ENCODE peak calls at places on chromosomes 5 and 9, in six cellular contexts. H is pancreas, B is activated T-cell treated with anti-CD3 and anti-CD28 coated beads for 1 hour, O is fibroblast of the conjunctiva, R is pons, G is NCI-H2029 treated with DMSO at 0.1 percent for 48 hours. F is an unnamed sample.

GRCh38 chr5:174172104-174172965 is 126.8 kb downstream of the NSG2 start:
- DNase-seq in H (no peak), B (no peak), O (no peak), R (peak; percentile 24), G (no peak), F (peak; percentile 79)

GRCh38 chr9:4866239-4866969 is 73.7 kb downstream of the RCL1 start:
- DNase-seq in H (no peak), B (no peak), O (no peak), R (no peak), G (no peak), F (no peak)

GRCh38 chr5:149549461-149550266 is 1.6 kb downstream of the CSNK1A1 start:
- DNase-seq in H (peak; percentile 34), B (peak; percentile 9), O (no peak), R (peak; percentile 51), G (peak; percentile 66), F (peak; percentile 60)

GRCh38 chr9:5557606-5558587 is 47.6 kb downstream of the PDCD1LG2 start:
- DNase-seq in H (no peak), B (peak; percentile 20), O (peak; percentile 16), R (peak; percentile 27), G (no peak), F (no peak)

GRCh38 chr5:125967576-125967975 is 455.6 kb upstream of the GRAMD2B start:
- DNase-seq in H (no peak), B (no peak), O (no peak), R (no peak), G (no peak), F (no peak)

GRCh38 chr5:40988761-40989510 is 79.6 kb downstream of the C7 start:
- DNase-seq in H (no peak), B (no peak), O (no peak), R (no peak), G (no peak), F (no peak)

GRCh38 chr5:33032161-33033085 is 321.3 kb downstream of the NPR3 start:
- DNase-seq in H (no peak), B (no peak), O (peak; percentile 33), R (no peak), G (no peak), F (no peak)

GRCh38 chr5:59062986-59063683 is 480.3 kb downstream of the RAB3C start:
- DNase-seq in H (no peak), B (no peak), O (no peak), R (no peak), G (no peak), F (no peak)

GRCh38 chr5:174601937-174602336 is 122.4 kb upstream of the MSX2 start:
- DNase-seq in H (no peak), B (no peak), O (no peak), R (no peak), G (no peak), F (no peak)

GRCh38 chr9:7368410-7369292 is 430.9 kb downstream of the DMAC1 start:
- DNase-seq in H (no peak), B (no peak), O (peak; percentile 34), R (peak; percentile 17), G (no peak), F (no peak)

GRCh38 chr9:127626752-127627493 is 14.8 kb downstream of the STXBP1 start:
- DNase-seq in H (no peak), B (no peak), O (no peak), R (no peak), G (no peak), F (no peak)

GRCh38 chr5:37838933-37839341 is 904 bp downstream of the GDNF start:
- DNase-seq in H (no peak), B (no peak), O (no peak), R (no peak), G (no peak), F (no peak)

GRCh38 chr5:107557051-107557658 is 113.6 kb downstream of the EFNA5 start:
- DNase-seq in H (no peak), B (no peak), O (no peak), R (no peak), G (no peak), F (no peak)

GRCh38 chr5:31317642-31318041 is 124.2 kb downstream of the CDH6 start:
- DNase-seq in H (no peak), B (no peak), O (no peak), R (no peak), G (no peak), F (no peak)

GRCh38 chr5:56569576-56569975 is 245.8 kb upstream of the MAP3K1 start:
- DNase-seq in H (no peak), B (no peak), O (peak; percentile 53), R (no peak), G (no peak), F (peak; percentile 12)

GRCh38 chr5:119301947-119302346 is 53.9 kb upstream of the TNFAIP8 start:
- DNase-seq in H (no peak), B (no peak), O (no peak), R (no peak), G (no peak), F (no peak)

GRCh38 chr5:33059081-33059480 is 348.0 kb downstream of the NPR3 start:
- DNase-seq in H (no peak), B (no peak), O (no peak), R (no peak), G (no peak), F (no peak)

GRCh38 chr9:73090214-73090613 is 61.5 kb upstream of the ANXA1 start:
- DNase-seq in H (no peak), B (no peak), O (no peak), R (no peak), G (no peak), F (no peak)

GRCh38 chr5:113293068-113293571 is 141.7 kb downstream of the TSSK1B start:
- DNase-seq in H (no peak), B (no peak), O (no peak), R (no peak), G (no peak), F (no peak)

GRCh38 chr5:31029925-31030324 is 163.6 kb upstream of the CDH6 start:
- DNase-seq in H (no peak), B (no peak), O (no peak), R (no peak), G (no peak), F (no peak)

GRCh38 chr5:102218159-102218558 is 77.9 kb downstream of the SLCO4C1 start:
- DNase-seq in H (no peak), B (no peak), O (no peak), R (no peak), G (no peak), F (no peak)

GRCh38 chr5:138789771-138790242 is 36.6 kb downstream of the CTNNA1 start:
- DNase-seq in H (no peak), B (no peak), O (peak; percentile 12), R (peak; percentile 38), G (peak; percentile 13), F (peak; percentile 50)

GRCh38 chr5:175800656-175801081 is 70.7 kb upstream of the CPLX2 start:
- DNase-seq in H (no peak), B (no peak), O (no peak), R (no peak), G (no peak), F (peak; percentile 66)